ENCODE peak calls at places on chromosomes 12 and 14, in five cellular contexts. One of them, this sample, is unnamed.

GRCh38 chr12:100174506-100174905 is 26.1 kb upstream of the ACTR6 start:
- DNase-seq in midbrain: no peak
- DNase-seq in activated gamma-delta T cell treated with Interleukin-2 at 50 U/mL for 16 hours: no peak
- DNase-seq in SW480: no peak
- DNase-seq in HL-60: no peak
- DNase-seq in this sample: no peak

GRCh38 chr12:6319446-6319845 is 9.0 kb downstream of the PLEKHG6 start:
- DNase-seq in HL-60: no peak
- DNase-seq in activated gamma-delta T cell treated with Interleukin-2 at 50 U/mL for 16 hours: no peak
- DNase-seq in SW480: no peak
- DNase-seq in midbrain: no peak
- DNase-seq in this sample: no peak

GRCh38 chr12:31118831-31119530 is 45.3 kb downstream of the DDX11 start:
- DNase-seq in midbrain: no peak
- DNase-seq in HL-60: no peak
- DNase-seq in SW480: peak; percentile 70
- DNase-seq in activated gamma-delta T cell treated with Interleukin-2 at 50 U/mL for 16 hours: peak; percentile 42
- DNase-seq in this sample: no peak

GRCh38 chr12:78403681-78404080 is 460.9 kb upstream of the SYT1 start:
- DNase-seq in HL-60: no peak
- DNase-seq in activated gamma-delta T cell treated with Interleukin-2 at 50 U/mL for 16 hours: no peak
- DNase-seq in SW480: no peak
- DNase-seq in midbrain: no peak
- DNase-seq in this sample: no peak

GRCh38 chr14:69318901-69319475 is 59.0 kb downstream of the GALNT16 start:
- DNase-seq in activated gamma-delta T cell treated with Interleukin-2 at 50 U/mL for 16 hours: no peak
- DNase-seq in HL-60: no peak
- DNase-seq in midbrain: no peak
- DNase-seq in SW480: no peak
- DNase-seq in this sample: no peak

GRCh38 chr12:98154850-98155249 is 360.5 kb upstream of the TMPO start:
- DNase-seq in midbrain: no peak
- DNase-seq in activated gamma-delta T cell treated with Interleukin-2 at 50 U/mL for 16 hours: no peak
- DNase-seq in HL-60: no peak
- DNase-seq in SW480: peak; percentile 60
- DNase-seq in this sample: no peak

GRCh38 chr12:62248873-62249272 is 11.3 kb upstream of the USP15 start:
- DNase-seq in HL-60: peak; percentile 20
- DNase-seq in midbrain: no peak
- DNase-seq in activated gamma-delta T cell treated with Interleukin-2 at 50 U/mL for 16 hours: no peak
- DNase-seq in SW480: no peak
- DNase-seq in this sample: no peak

GRCh38 chr12:63802012-63802608 is 22.4 kb downstream of the RXYLT1 start:
- DNase-seq in midbrain: peak; percentile 68
- DNase-seq in SW480: peak; percentile 17
- DNase-seq in HL-60: no peak
- DNase-seq in activated gamma-delta T cell treated with Interleukin-2 at 50 U/mL for 16 hours: no peak
- DNase-seq in this sample: no peak

GRCh38 chr14:87049886-87050820 is 942.8 kb downstream of the GALC start:
- DNase-seq in SW480: peak; percentile 13
- DNase-seq in activated gamma-delta T cell treated with Interleukin-2 at 50 U/mL for 16 hours: no peak
- DNase-seq in midbrain: no peak
- DNase-seq in HL-60: peak; percentile 9
- DNase-seq in this sample: no peak

GRCh38 chr14:36655054-36655381 is 6.6 kb upstream of the PAX9 start:
- DNase-seq in HL-60: no peak
- DNase-seq in midbrain: no peak
- DNase-seq in activated gamma-delta T cell treated with Interleukin-2 at 50 U/mL for 16 hours: no peak
- DNase-seq in SW480: no peak
- DNase-seq in this sample: no peak

GRCh38 chr14:35808076-35808657 is 928 bp downstream of the RALGAPA1 start:
- DNase-seq in SW480: no peak
- DNase-seq in activated gamma-delta T cell treated with Interleukin-2 at 50 U/mL for 16 hours: no peak
- DNase-seq in HL-60: peak; percentile 26
- DNase-seq in midbrain: no peak
- DNase-seq in this sample: no peak

GRCh38 chr12:60205500-60205899 is 609.7 kb downstream of the SLC16A7 start:
- DNase-seq in HL-60: no peak
- DNase-seq in midbrain: no peak
- DNase-seq in activated gamma-delta T cell treated with Interleukin-2 at 50 U/mL for 16 hours: no peak
- DNase-seq in SW480: no peak
- DNase-seq in this sample: no peak

GRCh38 chr12:49777800-49778748 is 36.7 kb downstream of the TMBIM6 start:
- DNase-seq in midbrain: no peak
- DNase-seq in HL-60: peak; percentile 40
- DNase-seq in activated gamma-delta T cell treated with Interleukin-2 at 50 U/mL for 16 hours: peak; percentile 78
- DNase-seq in SW480: peak; percentile 56
- DNase-seq in this sample: peak; percentile 61

GRCh38 chr12:127635838-127636237 is 631.1 kb upstream of the TMEM132C start:
- DNase-seq in midbrain: no peak
- DNase-seq in activated gamma-delta T cell treated with Interleukin-2 at 50 U/mL for 16 hours: no peak
- DNase-seq in HL-60: no peak
- DNase-seq in SW480: no peak
- DNase-seq in this sample: no peak

GRCh38 chr12:105262461-105263184 is 26.6 kb upstream of the APPL2 start:
- DNase-seq in midbrain: no peak
- DNase-seq in SW480: no peak
- DNase-seq in activated gamma-delta T cell treated with Interleukin-2 at 50 U/mL for 16 hours: no peak
- DNase-seq in HL-60: no peak
- DNase-seq in this sample: no peak

GRCh38 chr12:124125472-124125871 is 152.5 kb downstream of the ZNF664 start:
- DNase-seq in midbrain: no peak
- DNase-seq in activated gamma-delta T cell treated with Interleukin-2 at 50 U/mL for 16 hours: no peak
- DNase-seq in HL-60: no peak
- DNase-seq in SW480: no peak
- DNase-seq in this sample: no peak

GRCh38 chr14:68521557-68521901 is 271.3 kb downstream of the ZFP36L1 start:
- DNase-seq in activated gamma-delta T cell treated with Interleukin-2 at 50 U/mL for 16 hours: no peak
- DNase-seq in midbrain: no peak
- DNase-seq in SW480: no peak
- DNase-seq in HL-60: no peak
- DNase-seq in this sample: no peak